ENCODE peak calls at places on chromosomes 13 and 19, in four cellular contexts. P is A549, B is cardiac muscle cell, S is thyroid gland. J is an unnamed sample.

GRCh38 chr19:29013325-29013724 is 199.6 kb downstream of the UQCRFS1 start:
- DNase-seq in S (no peak), P (no peak), B (no peak), J (no peak)

GRCh38 chr13:41386206-41386605 is 71.1 kb upstream of the RGCC start:
- DNase-seq in B (no peak), P (no peak), S (no peak), J (no peak)

GRCh38 chr13:113369189-113369588 is 5.3 kb upstream of the GRTP1 start:
- DNase-seq in P (no peak), S (no peak), B (no peak), J (no peak)

GRCh38 chr13:78606471-78607408 is 3.4 kb upstream of the POU4F1 start:
- DNase-seq in S (no peak), P (no peak), B (no peak), J (no peak)

GRCh38 chr19:1512671-1513491 is at the start of gene ADAMTSL5:
- DNase-seq in P (peak; percentile 41), B (peak; percentile 67), S (no peak), J (no peak)

GRCh38 chr13:94233831-94234230 is 245.7 kb downstream of the DCT start:
- DNase-seq in B (no peak), P (no peak), S (no peak), J (no peak)

GRCh38 chr19:53132231-53132991 is at the start of gene ZNF415:
- DNase-seq in B (peak; percentile 92), P (no peak), S (peak; percentile 88), J (peak; percentile 79)

GRCh38 chr19:18629166-18630088 is 7.4 kb upstream of the KLHL26 start:
- DNase-seq in S (no peak), B (no peak), P (no peak), J (no peak)

GRCh38 chr19:23415561-23416191 is 20.4 kb upstream of the ZNF91 start:
- DNase-seq in B (peak; percentile 79), S (peak; percentile 50), P (no peak), J (no peak)

GRCh38 chr13:71661921-71662320 is 205.1 kb downstream of the DACH1 start:
- DNase-seq in P (no peak), S (no peak), B (no peak), J (no peak)

GRCh38 chr13:36769126-36769525 is 49.9 kb upstream of the RFXAP start:
- DNase-seq in S (no peak), B (no peak), P (no peak), J (no peak)

GRCh38 chr13:39672378-39673132 is 17.1 kb downstream of the COG6 start:
- DNase-seq in S (no peak), B (no peak), P (no peak), J (no peak)

GRCh38 chr19:20259615-20260014 is 92.6 kb downstream of the ZNF486 start:
- DNase-seq in S (no peak), B (no peak), P (no peak), J (no peak)

GRCh38 chr19:32231691-32232090 is 113.7 kb upstream of the ZNF507 start:
- DNase-seq in P (no peak), B (no peak), S (no peak), J (no peak)

GRCh38 chr13:35475131-35475959 is 1.1 kb downstream of the MAB21L1 start:
- DNase-seq in P (no peak), B (peak; percentile 39), S (no peak), J (no peak)

GRCh38 chr19:29383696-29384095 is 142.1 kb upstream of the VSTM2B start:
- DNase-seq in S (no peak), B (no peak), P (no peak), J (peak; percentile 36)

GRCh38 chr19:12841094-12841493 is 2.8 kb downstream of the MAST1 start:
- DNase-seq in P (no peak), S (peak; percentile 6), B (peak; percentile 92), J (no peak)

GRCh38 chr13:106637519-106637918 is 69.6 kb upstream of the ARGLU1 start:
- DNase-seq in P (no peak), S (no peak), B (no peak), J (no peak)

GRCh38 chr19:48686103-48686502 is 9.7 kb upstream of the FUT2 start:
- DNase-seq in P (no peak), B (no peak), S (no peak), J (no peak)

GRCh38 chr19:14530005-14530348 is 583 bp downstream of the TECR start:
- DNase-seq in P (no peak), S (no peak), B (no peak), J (no peak)

GRCh38 chr13:73059460-73060250 is 850 bp downstream of the KLF5 start:
- DNase-seq in S (peak; percentile 81), P (no peak), B (peak; percentile 69), J (no peak)

GRCh38 chr13:33509642-33510229 is 224.2 kb upstream of the STARD13 start:
- DNase-seq in B (no peak), S (peak; percentile 18), P (no peak), J (peak; percentile 80)

GRCh38 chr19:40716031-40716654 is 543 bp downstream of the COQ8B start:
- DNase-seq in P (peak; percentile 96), S (peak; percentile 57), B (no peak), J (no peak)

GRCh38 chr13:45178349-45179142 is 22.3 kb downstream of the KCTD4 start:
- DNase-seq in B (no peak), S (no peak), P (no peak), J (no peak)

GRCh38 chr19:28744943-28745342 is 468.0 kb downstream of the UQCRFS1 start:
- DNase-seq in S (no peak), B (no peak), P (no peak), J (no peak)

GRCh38 chr19:13748169-13748884 is 16.0 kb upstream of the MRI1 start:
- DNase-seq in B (peak; percentile 1), P (peak; percentile 18), S (peak; percentile 69), J (no peak)

GRCh38 chr13:114119196-114119595 is 13.2 kb downstream of the RASA3 start:
- DNase-seq in P (peak; percentile 37), B (peak; percentile 44), S (peak; percentile 38), J (no peak)

GRCh38 chr19:3343619-3344502 is 22.5 kb upstream of the NFIC start:
- DNase-seq in P (peak; percentile 93), B (no peak), S (peak; percentile 71), J (peak; percentile 96)

GRCh38 chr19:49214701-49215100 is 57.1 kb downstream of the TRPM4 start:
- DNase-seq in P (no peak), S (no peak), B (no peak), J (no peak)

GRCh38 chr19:19657397-19657783 is 6.1 kb downstream of the ATP13A1 start:
- DNase-seq in B (no peak), S (no peak), P (no peak), J (no peak)

GRCh38 chr19:13902993-13903555 is 2.8 kb downstream of the BRME1 start:
- DNase-seq in S (no peak), B (no peak), P (no peak), J (no peak)

GRCh38 chr19:32266453-32266852 is 79.0 kb upstream of the ZNF507 start:
- DNase-seq in B (no peak), S (no peak), P (no peak), J (no peak)

DNA sequence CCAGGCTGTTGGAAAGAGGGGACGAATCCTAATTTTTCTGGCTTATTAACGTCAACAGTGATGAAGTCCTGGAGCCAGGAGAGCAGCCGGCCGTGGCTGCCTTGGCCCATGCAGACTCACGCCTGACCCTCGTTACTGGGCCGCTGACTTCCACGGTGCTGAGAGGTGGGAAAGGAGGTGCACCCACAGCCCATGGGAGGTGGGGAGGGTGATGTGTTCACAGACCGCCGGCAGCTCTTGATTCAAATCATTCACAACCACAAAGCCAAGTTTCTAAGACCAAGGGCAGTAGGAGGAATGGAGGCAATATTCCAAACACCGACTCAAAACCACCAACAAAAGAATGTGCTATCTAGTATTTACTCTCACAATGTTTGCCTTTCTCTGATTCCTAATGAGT is 24.3 kb downstream of the COL4A2 start:
- DNase-seq in B (no peak), S (peak; percentile 84), P (no peak), J (no peak)
- H3K27ac ChIP-seq in B (no peak overlapping the region), S (peak overlapping the region; percentile 92), P (no peak overlapping the region), J (peak overlapping the region; percentile 89)

DNA sequence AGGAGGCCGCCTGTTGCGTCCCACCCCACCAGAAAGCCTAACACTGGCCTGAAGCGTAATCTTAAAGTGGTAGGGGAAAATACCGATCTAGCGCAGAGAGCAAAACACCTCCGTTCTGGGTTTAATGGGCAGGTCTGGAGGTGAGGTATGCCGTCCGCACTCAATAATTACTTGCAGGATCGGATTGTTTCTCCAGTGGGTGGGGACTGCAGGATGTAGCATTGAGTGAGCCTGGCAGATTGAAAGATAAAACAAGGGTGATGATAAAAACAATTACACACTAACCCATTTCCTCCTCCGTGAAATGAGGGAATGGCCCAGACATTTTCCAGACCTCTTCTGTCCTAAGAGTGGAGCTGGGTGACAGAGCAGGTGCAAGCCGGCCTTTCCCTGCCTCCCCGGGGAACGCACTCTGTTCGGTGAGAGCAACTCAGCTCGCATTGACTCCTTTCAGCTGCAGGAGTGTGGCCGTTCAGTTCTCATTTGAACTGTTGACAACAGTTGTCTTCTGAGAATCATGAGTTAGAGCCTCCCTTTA is 110.2 kb upstream of the DOCK9 start:
- DNase-seq in P (peak; percentile 13), B (peak; percentile 62), S (peak; percentile 29), J (no peak)
- H3K27ac ChIP-seq in P (peak overlapping the region; percentile 93), B (peak overlapping the region; percentile 63), S (peak overlapping the region; percentile 84), J (peak overlapping the region; percentile 98)

GRCh38 chr13:21039097-21039800 is 22.1 kb downstream of the LATS2 start:
- DNase-seq in P (no peak), S (no peak), B (no peak), J (no peak)
- H3K27ac ChIP-seq in P (no peak overlapping the region), S (no peak overlapping the region), B (no peak overlapping the region), J (no peak overlapping the region)

GRCh38 chr19:44374789-44375188 is 18.3 kb upstream of the ZNF112 start:
- DNase-seq in S (no peak), B (no peak), P (no peak), J (no peak)
- H3K27ac ChIP-seq in S (no peak overlapping the region), B (no peak overlapping the region), P (no peak overlapping the region), J (no peak overlapping the region)

GRCh38 chr13:27427663-27428062 is 3.2 kb downstream of the GTF3A start:
- DNase-seq in P (no peak), B (no peak), S (no peak), J (no peak)
- H3K27ac ChIP-seq in P (no peak overlapping the region), B (no peak overlapping the region), S (no peak overlapping the region), J (peak overlapping the region; percentile 93)

DNA sequence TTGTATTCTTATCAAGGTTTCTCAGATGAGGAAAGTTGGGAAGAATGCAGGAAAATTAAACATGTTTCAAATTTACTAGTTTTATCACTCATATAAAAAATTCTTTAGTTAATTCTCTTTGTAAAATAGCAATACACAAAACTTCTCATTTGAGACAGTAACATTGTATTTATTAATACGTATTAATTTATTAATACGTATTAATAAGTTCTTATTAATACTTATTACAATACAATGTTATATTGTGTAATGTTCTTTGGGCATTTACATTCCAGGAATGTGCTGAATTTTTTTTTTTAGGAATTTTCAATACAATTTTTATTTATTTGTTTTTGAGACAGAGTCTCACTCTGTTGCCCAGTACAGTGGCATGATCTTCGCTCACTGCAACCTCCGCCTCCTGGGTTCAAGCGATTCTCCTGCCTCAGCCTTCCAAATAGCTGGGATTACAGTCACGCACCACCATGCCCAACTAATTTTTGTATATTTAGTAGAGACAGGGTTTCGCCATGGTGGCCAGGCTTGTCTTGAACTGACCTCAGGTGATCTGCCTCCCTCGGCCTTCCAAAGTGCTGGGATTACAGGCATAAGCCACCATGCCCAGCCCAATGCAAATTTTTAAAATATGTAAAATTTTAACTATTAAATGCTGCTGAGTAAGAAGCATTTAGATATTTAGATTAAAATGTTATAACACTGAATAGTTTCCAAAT is 31.6 kb downstream of the MBNL2 start:
- DNase-seq in P (no peak), B (no peak), S (no peak), J (no peak)
- H3K27ac ChIP-seq in P (peak overlapping the region; percentile 87), B (no peak overlapping the region), S (no peak overlapping the region), J (no peak overlapping the region)

J was measured in coronary artery.